ENCODE peak calls at places on chromosomes 16 and 17, in six cellular contexts. N, E, R, C, U and F are unnamed samples.

GRCh38 chr16:46920402-46921068 is 36.4 kb downstream of the GPT2 start:
- DNase-seq in N (no peak), E (no peak), R (no peak), C (no peak), U (peak; percentile 18), F (no peak)

GRCh38 chr17:44787271-44787940 is 28.6 kb downstream of the ADAM11 start:
- DNase-seq in N (no peak), E (no peak), R (no peak), C (no peak), U (no peak), F (no peak)

GRCh38 chr17:13474073-13474800 is 127.5 kb downstream of the HS3ST3A1 start:
- DNase-seq in N (no peak), E (no peak), R (no peak), C (no peak), U (no peak), F (no peak)

GRCh38 chr17:7363311-7363710 is 8.4 kb downstream of the TMEM95 start:
- DNase-seq in N (no peak), E (no peak), R (no peak), C (no peak), U (peak; percentile 97), F (peak; percentile 18)

GRCh38 chr17:3808701-3809100 is 7.7 kb upstream of the ITGAE start:
- DNase-seq in N (no peak), E (no peak), R (no peak), C (no peak), U (no peak), F (no peak)

GRCh38 chr17:14048169-14048568 is 21.1 kb upstream of the COX10 start:
- DNase-seq in N (no peak), E (peak; percentile 32), R (no peak), C (no peak), U (peak; percentile 41), F (no peak)

GRCh38 chr17:21095735-21096134 is 31.0 kb upstream of the DHRS7B start:
- DNase-seq in N (no peak), E (peak; percentile 53), R (no peak), C (no peak), U (no peak), F (no peak)

GRCh38 chr17:34562387-34562786 is 17.0 kb upstream of the TMEM132E start:
- DNase-seq in N (no peak), E (peak; percentile 55), R (no peak), C (no peak), U (peak; percentile 25), F (no peak)

GRCh38 chr17:72120878-72121163 is at the start of gene SOX9:
- DNase-seq in N (peak; percentile 87), E (peak; percentile 98), R (peak; percentile 95), C (peak; percentile 77), U (no peak), F (peak; percentile 96)

GRCh38 chr17:17130077-17130844 is 75.9 kb downstream of the PLD6 start:
- DNase-seq in N (no peak), E (no peak), R (no peak), C (no peak), U (no peak), F (no peak)

GRCh38 chr16:50234771-50235556 is 31.4 kb upstream of the ADCY7 start:
- DNase-seq in N (no peak), E (no peak), R (no peak), C (no peak), U (peak; percentile 94), F (peak; percentile 67)

GRCh38 chr16:83705856-83706255 is 101.9 kb upstream of the HSBP1 start:
- DNase-seq in N (no peak), E (peak; percentile 59), R (peak; percentile 77), C (no peak), U (peak; percentile 75), F (no peak)

GRCh38 chr16:87926246-87927194 is 9.8 kb downstream of the CA5A start:
- DNase-seq in N (no peak), E (no peak), R (no peak), C (no peak), U (peak; percentile 9), F (no peak)

GRCh38 chr17:35041390-35041789 is 22.1 kb downstream of the RFFL start:
- DNase-seq in N (no peak), E (no peak), R (no peak), C (no peak), U (no peak), F (no peak)

DNA sequence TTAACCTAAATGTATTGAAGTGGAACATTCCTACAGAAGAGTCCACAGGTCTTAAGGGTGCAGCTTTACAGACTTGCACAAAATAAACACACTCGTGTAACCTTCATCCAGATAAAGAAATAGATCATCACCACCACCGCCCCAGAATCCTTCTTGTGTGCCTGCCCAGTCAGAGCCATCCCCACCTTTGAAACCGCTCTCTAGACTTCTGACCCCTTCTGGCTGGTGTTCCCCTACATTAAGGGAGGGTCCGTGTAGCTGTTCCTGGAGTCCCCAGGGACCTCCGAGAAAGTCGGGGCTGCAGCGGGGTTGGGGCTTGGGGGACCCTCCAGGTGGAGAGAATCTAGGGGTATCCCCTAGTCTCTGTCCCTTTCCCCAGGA is 9.4 kb downstream of the TBX4 start:
- DNase-seq in N (no peak), E (no peak), R (no peak), C (no peak), U (no peak), F (no peak)
- H3K4me3 ChIP-seq in N (no peak overlapping the region), E (no peak overlapping the region), R (no peak overlapping the region), C (no peak overlapping the region), U (no peak overlapping the region), F (no peak overlapping the region)

GRCh38 chr16:1964506-1965471 is at the start of gene RPS2:
- DNase-seq in N (peak; percentile 97), E (peak; percentile 99), R (peak; percentile 99), C (peak; percentile 94), U (peak; percentile 100), F (peak; percentile 98)

GRCh38 chr16:1966460-1966859 is at the start of gene RNF151:
- DNase-seq in N (no peak), E (no peak), R (no peak), C (no peak), U (no peak), F (no peak)

GRCh38 chr16:1961651-1962067 is 2.3 kb downstream of the NDUFB10 start:
- DNase-seq in N (no peak), E (peak; percentile 63), R (no peak), C (no peak), U (no peak), F (no peak)

GRCh38 chr16:1965610-1966009 is 984 bp upstream of the RPS2 start:
- DNase-seq in N (no peak), E (no peak), R (no peak), C (no peak), U (no peak), F (no peak)

GRCh38 chr16:1964046-1964505 is 550 bp downstream of the RPS2 start:
- DNase-seq in N (no peak), E (peak; percentile 34), R (peak; percentile 57), C (no peak), U (peak; percentile 33), F (no peak)
- H4K8ac ChIP-seq in N (no peak overlapping the region), E (no peak overlapping the region), R (no peak overlapping the region), C (peak overlapping the region; percentile 99), U (no peak overlapping the region), F (no peak overlapping the region)

DNA sequence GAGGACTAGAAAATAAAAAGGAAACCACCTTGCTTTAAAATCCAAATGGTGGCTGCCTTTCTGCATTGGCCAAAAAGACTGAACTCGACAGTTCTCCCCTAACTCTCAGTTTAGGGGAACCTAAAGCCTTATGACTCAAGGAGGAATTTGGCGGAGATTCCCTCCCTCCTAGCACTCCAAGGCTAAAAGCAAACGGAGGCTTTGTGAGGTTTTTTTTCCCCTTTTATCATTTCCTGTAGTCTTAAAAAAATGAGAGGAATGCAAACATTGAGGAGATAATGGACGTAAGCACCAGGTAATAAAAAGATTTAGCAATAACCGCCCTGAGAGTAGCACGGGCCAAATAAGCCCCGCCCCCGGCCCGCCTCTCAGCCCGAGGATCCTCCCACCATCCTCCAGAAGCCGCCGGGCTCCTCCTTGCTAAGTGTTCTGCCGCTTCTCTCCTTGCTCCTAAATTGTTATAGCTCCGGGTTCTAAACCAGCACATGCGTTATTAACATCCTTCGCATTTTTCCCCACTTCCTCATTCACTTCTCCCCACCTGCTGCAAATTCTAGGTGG is 5.8 kb upstream of the KIFC3 start:
- DNase-seq in N (no peak), E (peak; percentile 96), R (peak; percentile 87), C (no peak), U (peak; percentile 94), F (peak; percentile 91)
- H3K4me3 ChIP-seq in N (no peak overlapping the region), E (no peak overlapping the region), R (no peak overlapping the region), C (no peak overlapping the region), U (no peak overlapping the region), F (no peak overlapping the region)

GRCh38 chr16:23608194-23608593 is 12.1 kb upstream of the NDUFAB1 start:
- DNase-seq in N (no peak), E (no peak), R (peak; percentile 31), C (no peak), U (no peak), F (peak; percentile 71)
- H4K8ac ChIP-seq in N (no peak overlapping the region), E (no peak overlapping the region), R (no peak overlapping the region), C (no peak overlapping the region), U (no peak overlapping the region), F (no peak overlapping the region)

DNA sequence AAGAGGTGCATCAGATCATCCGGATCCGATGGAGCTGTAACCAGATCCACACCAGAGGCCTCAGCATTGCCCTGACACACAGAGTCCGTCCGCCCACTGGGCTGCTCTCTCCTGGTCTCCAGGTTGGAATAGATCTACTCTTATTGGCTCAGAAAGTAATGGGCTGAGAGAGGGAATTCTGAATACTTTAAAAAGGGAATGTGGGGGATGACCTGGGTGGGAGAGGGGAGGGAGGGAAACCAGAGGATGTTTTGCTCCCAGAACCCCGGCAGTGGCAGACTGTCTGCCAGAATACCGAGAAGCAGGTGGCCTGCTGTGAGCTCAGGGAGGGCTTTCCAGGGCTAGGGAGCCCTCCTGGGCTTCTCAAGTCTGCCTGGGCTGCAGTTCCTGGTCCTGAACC is 126.5 kb downstream of the ENGASE start:
- DNase-seq in N (no peak), E (no peak), R (no peak), C (no peak), U (no peak), F (no peak)
- H3K4me3 ChIP-seq in N (no peak overlapping the region), E (no peak overlapping the region), R (no peak overlapping the region), C (no peak overlapping the region), U (no peak overlapping the region), F (no peak overlapping the region)

DNA sequence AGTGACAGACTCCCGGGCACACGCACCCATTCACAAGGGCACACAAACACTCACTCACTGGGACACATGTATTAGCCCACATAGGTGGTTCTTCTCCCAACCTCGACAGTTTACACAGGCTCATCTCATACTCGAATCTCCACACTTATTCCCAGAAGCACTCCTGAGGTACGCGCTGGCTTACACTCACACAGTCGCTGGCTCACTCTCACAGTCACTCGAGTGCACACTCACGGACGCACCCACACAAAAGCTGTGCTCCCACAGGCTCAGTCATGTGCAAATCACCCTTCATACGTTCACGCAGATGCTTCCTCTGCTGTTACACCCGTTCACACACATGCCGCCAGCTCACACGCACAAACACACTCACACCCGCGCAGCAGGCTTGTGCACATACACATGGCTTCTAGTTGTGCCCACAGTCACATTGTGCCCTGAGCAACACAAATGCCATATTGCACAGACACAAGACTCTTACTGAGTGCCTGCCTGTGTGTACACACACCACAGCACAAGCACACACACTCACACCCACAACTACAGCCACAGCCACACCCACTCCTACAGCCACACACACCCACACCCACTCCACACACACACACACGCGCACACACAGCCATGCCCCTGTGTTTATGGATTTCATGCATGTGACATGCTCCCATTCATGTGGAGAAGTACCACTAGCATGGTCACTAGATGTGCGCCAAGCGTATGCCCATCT is 8.4 kb upstream of the PRR29 start:
- DNase-seq in N (no peak), E (no peak), R (no peak), C (no peak), U (no peak), F (no peak)
- H4K8ac ChIP-seq in N (no peak overlapping the region), E (no peak overlapping the region), R (no peak overlapping the region), C (no peak overlapping the region), U (no peak overlapping the region), F (no peak overlapping the region)

GRCh38 chr17:58630883-58631522 is 60.8 kb downstream of the TEX14 start:
- DNase-seq in N (peak; percentile 51), E (peak; percentile 96), R (peak; percentile 99), C (peak; percentile 77), U (peak; percentile 97), F (no peak)
- H3K4me3 ChIP-seq in N (no peak overlapping the region), E (no peak overlapping the region), R (no peak overlapping the region), C (no peak overlapping the region), U (no peak overlapping the region), F (no peak overlapping the region)